ENCODE peak calls at places on chromosome 19, in nine cellular contexts. One of them, this sample, is unnamed.

GRCh38 chr19:3272532-3272931 is 48.1 kb downstream of the CELF5 start:
- DNase-seq in H1: no peak
- DNase-seq in SK-N-SH: no peak
- DNase-seq in GM12891: no peak
- DNase-seq in GM23338: no peak
- DNase-seq in GM12878: no peak
- DNase-seq in Panc1: no peak
- DNase-seq in sigmoid colon: no peak
- DNase-seq in transverse colon: no peak
- DNase-seq in this sample: no peak

GRCh38 chr19:42291437-42291815 is 10.5 kb upstream of the PRR19 start:
- DNase-seq in H1: no peak
- DNase-seq in Panc1: no peak
- DNase-seq in GM23338: peak; percentile 61
- DNase-seq in GM12891: no peak
- DNase-seq in GM12878: no peak
- DNase-seq in transverse colon: no peak
- DNase-seq in SK-N-SH: no peak
- DNase-seq in sigmoid colon: no peak
- DNase-seq in this sample: no peak

GRCh38 chr19:51422053-51422448 is 4.6 kb upstream of the SIGLEC10 start:
- DNase-seq in Panc1: no peak
- DNase-seq in transverse colon: peak; percentile 88
- DNase-seq in GM23338: peak; percentile 97
- DNase-seq in GM12891: peak; percentile 76
- DNase-seq in H1: peak; percentile 100
- DNase-seq in SK-N-SH: peak; percentile 91
- DNase-seq in sigmoid colon: peak; percentile 73
- DNase-seq in GM12878: no peak
- DNase-seq in this sample: no peak

GRCh38 chr19:290539-291521 is at the start of gene PLPP2:
- DNase-seq in GM12891: peak; percentile 29
- DNase-seq in SK-N-SH: peak; percentile 76
- DNase-seq in transverse colon: peak; percentile 77
- DNase-seq in H1: peak; percentile 91
- DNase-seq in Panc1: no peak
- DNase-seq in GM12878: no peak
- DNase-seq in GM23338: peak; percentile 96
- DNase-seq in sigmoid colon: no peak
- DNase-seq in this sample: no peak

GRCh38 chr19:52897149-52897935 is at the start of gene ZNF320:
- DNase-seq in SK-N-SH: peak; percentile 98
- DNase-seq in transverse colon: peak; percentile 97
- DNase-seq in sigmoid colon: peak; percentile 98
- DNase-seq in H1: peak; percentile 99
- DNase-seq in GM12878: peak; percentile 76
- DNase-seq in Panc1: peak; percentile 62
- DNase-seq in GM23338: peak; percentile 99
- DNase-seq in GM12891: peak; percentile 92
- DNase-seq in this sample: peak; percentile 3

GRCh38 chr19:34732548-34733255 is 1.3 kb upstream of the ZNF181 start:
- DNase-seq in GM12891: no peak
- DNase-seq in sigmoid colon: no peak
- DNase-seq in H1: peak; percentile 48
- DNase-seq in Panc1: no peak
- DNase-seq in SK-N-SH: peak; percentile 30
- DNase-seq in GM12878: no peak
- DNase-seq in transverse colon: peak; percentile 12
- DNase-seq in GM23338: peak; percentile 53
- DNase-seq in this sample: no peak

GRCh38 chr19:13849991-13850909 is 26.7 kb upstream of the NANOS3 start:
- DNase-seq in GM12878: no peak
- DNase-seq in transverse colon: peak; percentile 86
- DNase-seq in GM23338: peak; percentile 88
- DNase-seq in Panc1: no peak
- DNase-seq in H1: peak; percentile 88
- DNase-seq in SK-N-SH: peak; percentile 89
- DNase-seq in sigmoid colon: peak; percentile 93
- DNase-seq in GM12891: peak; percentile 65
- DNase-seq in this sample: no peak

GRCh38 chr19:53879145-53880037 is 2.6 kb upstream of the PRKCG start:
- DNase-seq in GM23338: peak; percentile 98
- DNase-seq in GM12891: no peak
- DNase-seq in sigmoid colon: peak; percentile 96
- DNase-seq in SK-N-SH: peak; percentile 98
- DNase-seq in H1: peak; percentile 100
- DNase-seq in Panc1: no peak
- DNase-seq in GM12878: no peak
- DNase-seq in transverse colon: peak; percentile 91
- DNase-seq in this sample: no peak

GRCh38 chr19:46393456-46394397 is 19.6 kb downstream of the CCDC8 start:
- DNase-seq in sigmoid colon: peak; percentile 58
- DNase-seq in GM12891: no peak
- DNase-seq in H1: no peak
- DNase-seq in Panc1: no peak
- DNase-seq in GM12878: no peak
- DNase-seq in GM23338: no peak
- DNase-seq in transverse colon: no peak
- DNase-seq in SK-N-SH: no peak
- DNase-seq in this sample: no peak

GRCh38 chr19:10402441-10403038 is 802 bp downstream of the CDC37 start:
- DNase-seq in sigmoid colon: no peak
- DNase-seq in transverse colon: peak; percentile 45
- DNase-seq in H1: no peak
- DNase-seq in GM12891: no peak
- DNase-seq in Panc1: no peak
- DNase-seq in GM23338: peak; percentile 34
- DNase-seq in SK-N-SH: peak; percentile 76
- DNase-seq in GM12878: no peak
- DNase-seq in this sample: no peak

GRCh38 chr19:3159565-3159964 is 19.0 kb upstream of the S1PR4 start:
- DNase-seq in Panc1: no peak
- DNase-seq in GM12878: no peak
- DNase-seq in SK-N-SH: no peak
- DNase-seq in transverse colon: no peak
- DNase-seq in GM23338: peak; percentile 61
- DNase-seq in GM12891: no peak
- DNase-seq in H1: no peak
- DNase-seq in sigmoid colon: no peak
- DNase-seq in this sample: no peak

GRCh38 chr19:16825312-16826168 is 3.7 kb upstream of the SIN3B start:
- DNase-seq in SK-N-SH: peak; percentile 33
- DNase-seq in GM12878: no peak
- DNase-seq in GM23338: peak; percentile 83
- DNase-seq in sigmoid colon: peak; percentile 85
- DNase-seq in H1: peak; percentile 54
- DNase-seq in GM12891: no peak
- DNase-seq in transverse colon: peak; percentile 39
- DNase-seq in Panc1: no peak
- DNase-seq in this sample: no peak

GRCh38 chr19:8490873-8491272 is 11.6 kb downstream of the PRAM1 start:
- DNase-seq in GM23338: no peak
- DNase-seq in GM12878: no peak
- DNase-seq in Panc1: no peak
- DNase-seq in transverse colon: no peak
- DNase-seq in GM12891: no peak
- DNase-seq in H1: no peak
- DNase-seq in SK-N-SH: no peak
- DNase-seq in sigmoid colon: no peak
- DNase-seq in this sample: no peak

GRCh38 chr19:8491574-8491973 is 10.9 kb downstream of the PRAM1 start:
- DNase-seq in GM12891: no peak
- DNase-seq in GM23338: peak; percentile 65
- DNase-seq in Panc1: no peak
- DNase-seq in H1: no peak
- DNase-seq in GM12878: no peak
- DNase-seq in sigmoid colon: no peak
- DNase-seq in transverse colon: no peak
- DNase-seq in SK-N-SH: no peak
- DNase-seq in this sample: no peak

GRCh38 chr19:8490395-8490760 is 12.1 kb downstream of the PRAM1 start:
- DNase-seq in GM12878: no peak
- DNase-seq in sigmoid colon: no peak
- DNase-seq in H1: no peak
- DNase-seq in GM23338: peak; percentile 36
- DNase-seq in Panc1: no peak
- DNase-seq in GM12891: no peak
- DNase-seq in transverse colon: no peak
- DNase-seq in SK-N-SH: no peak
- DNase-seq in this sample: no peak

GRCh38 chr19:8498295-8498694 is 4.1 kb downstream of the PRAM1 start:
- DNase-seq in GM23338: no peak
- DNase-seq in Panc1: no peak
- DNase-seq in GM12891: no peak
- DNase-seq in GM12878: no peak
- DNase-seq in SK-N-SH: no peak
- DNase-seq in H1: no peak
- DNase-seq in transverse colon: no peak
- DNase-seq in sigmoid colon: no peak
- DNase-seq in this sample: no peak

DNA sequence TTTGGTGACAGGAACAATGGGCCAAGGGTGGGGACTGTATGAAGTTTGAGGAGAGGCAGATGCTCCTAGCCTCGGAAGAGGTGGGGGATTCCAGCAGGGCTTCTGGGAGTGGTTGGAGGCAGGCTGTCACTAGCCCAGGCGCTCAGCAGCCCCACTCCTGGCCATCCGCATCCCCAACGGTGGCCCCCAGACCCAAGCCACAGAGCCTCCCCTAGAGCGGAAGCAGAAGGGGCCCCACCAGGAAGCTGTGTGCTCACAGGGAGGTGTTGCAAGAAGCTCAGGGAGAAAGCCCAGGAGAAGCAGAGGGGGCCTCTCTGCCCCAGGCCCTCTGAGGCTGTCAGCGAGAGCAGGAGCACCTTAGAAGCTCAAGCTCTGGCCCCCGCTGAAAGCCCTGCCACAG is 8.3 kb downstream of the PRAM1 start:
- DNase-seq in GM12891: no peak
- DNase-seq in H1: no peak
- DNase-seq in sigmoid colon: no peak
- DNase-seq in GM12878: no peak
- DNase-seq in GM23338: peak; percentile 39
- DNase-seq in transverse colon: no peak
- DNase-seq in SK-N-SH: no peak
- DNase-seq in Panc1: no peak
- DNase-seq in this sample: no peak
- TF ChIP-seq POLR2AphosphoS5 in GM12891: no peak
- TF ChIP-seq POLR2AphosphoS5 in H1: no peak
- TF ChIP-seq POLR2AphosphoS5 in sigmoid colon: no peak
- TF ChIP-seq POLR2AphosphoS5 in GM12878: no peak
- TF ChIP-seq POLR2AphosphoS5 in GM23338: no peak
- TF ChIP-seq POLR2AphosphoS5 in transverse colon: no peak
- TF ChIP-seq POLR2AphosphoS5 in SK-N-SH: no peak
- TF ChIP-seq POLR2AphosphoS5 in Panc1: no peak
- TF ChIP-seq POLR2AphosphoS5 in this sample: no peak

GRCh38 chr19:56174086-56174485 is 1.7 kb upstream of the GALP start:
- DNase-seq in transverse colon: no peak
- DNase-seq in GM12878: no peak
- DNase-seq in Panc1: no peak
- DNase-seq in GM23338: no peak
- DNase-seq in GM12891: no peak
- DNase-seq in H1: no peak
- DNase-seq in SK-N-SH: no peak
- DNase-seq in sigmoid colon: no peak
- DNase-seq in this sample: no peak

GRCh38 chr19:56174550-56174949 is 1.3 kb upstream of the GALP start:
- DNase-seq in Panc1: no peak
- DNase-seq in H1: no peak
- DNase-seq in sigmoid colon: no peak
- DNase-seq in GM23338: no peak
- DNase-seq in GM12878: no peak
- DNase-seq in transverse colon: no peak
- DNase-seq in SK-N-SH: no peak
- DNase-seq in GM12891: no peak
- DNase-seq in this sample: no peak

GRCh38 chr19:56167064-56167578 is 8.7 kb upstream of the GALP start:
- DNase-seq in H1: no peak
- DNase-seq in Panc1: no peak
- DNase-seq in transverse colon: no peak
- DNase-seq in sigmoid colon: no peak
- DNase-seq in GM12891: no peak
- DNase-seq in GM23338: peak; percentile 82
- DNase-seq in SK-N-SH: no peak
- DNase-seq in GM12878: no peak
- DNase-seq in this sample: no peak

DNA sequence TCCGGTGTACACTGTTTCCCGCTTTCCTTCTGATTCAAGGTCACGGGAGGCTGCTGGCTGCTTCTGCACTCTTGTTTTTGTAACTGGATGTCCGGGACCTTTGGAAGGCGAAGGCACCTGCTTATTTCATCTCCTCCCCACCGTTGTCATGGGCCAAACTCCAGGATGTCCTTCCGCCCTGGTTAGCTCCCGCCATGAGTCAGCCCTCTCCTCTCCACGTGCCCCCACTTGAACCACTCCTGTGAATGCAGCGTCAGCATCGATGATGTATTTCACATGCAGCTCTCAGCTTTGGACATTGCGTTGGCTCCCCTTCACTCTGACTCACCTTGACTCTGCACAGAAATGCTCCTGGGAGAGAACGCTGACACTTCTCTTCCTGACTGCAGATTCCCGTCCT is 5.5 kb upstream of the GALP start:
- DNase-seq in transverse colon: no peak
- DNase-seq in SK-N-SH: no peak
- DNase-seq in sigmoid colon: no peak
- DNase-seq in GM12878: no peak
- DNase-seq in GM23338: no peak
- DNase-seq in Panc1: peak; percentile 39
- DNase-seq in GM12891: no peak
- DNase-seq in H1: no peak
- DNase-seq in this sample: no peak
- TF ChIP-seq POLR2AphosphoS5 in transverse colon: no peak
- TF ChIP-seq POLR2AphosphoS5 in SK-N-SH: no peak
- TF ChIP-seq POLR2AphosphoS5 in sigmoid colon: no peak
- TF ChIP-seq POLR2AphosphoS5 in GM12878: no peak
- TF ChIP-seq POLR2AphosphoS5 in GM23338: no peak
- TF ChIP-seq POLR2AphosphoS5 in Panc1: no peak
- TF ChIP-seq POLR2AphosphoS5 in GM12891: no peak
- TF ChIP-seq POLR2AphosphoS5 in H1: no peak
- TF ChIP-seq POLR2AphosphoS5 in this sample: no peak

GRCh38 chr19:5128251-5128931 is 159.5 kb downstream of the KDM4B start:
- DNase-seq in transverse colon: no peak
- DNase-seq in GM12891: no peak
- DNase-seq in sigmoid colon: peak; percentile 85
- DNase-seq in Panc1: no peak
- DNase-seq in H1: no peak
- DNase-seq in GM12878: no peak
- DNase-seq in SK-N-SH: peak; percentile 78
- DNase-seq in GM23338: peak; percentile 55
- DNase-seq in this sample: no peak
- TF ChIP-seq POLR2AphosphoS5 in transverse colon: no peak
- TF ChIP-seq POLR2AphosphoS5 in GM12891: no peak
- TF ChIP-seq POLR2AphosphoS5 in sigmoid colon: no peak
- TF ChIP-seq POLR2AphosphoS5 in Panc1: no peak
- TF ChIP-seq POLR2AphosphoS5 in H1: no peak
- TF ChIP-seq POLR2AphosphoS5 in GM12878: no peak
- TF ChIP-seq POLR2AphosphoS5 in SK-N-SH: no peak
- TF ChIP-seq POLR2AphosphoS5 in GM23338: no peak
- TF ChIP-seq POLR2AphosphoS5 in this sample: no peak

DNA sequence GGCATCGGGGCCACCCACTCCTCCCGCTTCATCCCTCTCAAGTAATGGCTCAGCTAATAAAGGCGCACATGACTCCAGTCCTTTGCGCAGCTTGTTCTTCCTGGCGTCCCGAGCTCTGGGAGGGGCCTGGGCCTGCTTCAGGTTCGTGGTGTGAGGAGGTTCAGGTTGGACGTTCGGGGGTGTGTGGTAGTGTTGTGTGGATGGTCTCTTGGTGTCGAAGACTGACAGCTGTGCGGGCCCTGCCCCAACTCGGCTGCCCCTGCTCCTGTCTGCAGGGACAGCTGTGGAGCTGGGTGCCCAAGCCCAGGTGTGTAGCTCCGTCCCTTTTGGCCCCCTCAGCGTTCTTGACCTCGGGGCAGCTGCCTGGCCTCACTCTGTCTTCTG is 2.2 kb downstream of the RPS15 start:
- DNase-seq in transverse colon: no peak
- DNase-seq in sigmoid colon: no peak
- DNase-seq in Panc1: no peak
- DNase-seq in SK-N-SH: no peak
- DNase-seq in GM12891: no peak
- DNase-seq in GM23338: no peak
- DNase-seq in H1: no peak
- DNase-seq in GM12878: no peak
- DNase-seq in this sample: no peak
- TF ChIP-seq POLR2AphosphoS5 in transverse colon: no peak
- TF ChIP-seq POLR2AphosphoS5 in sigmoid colon: no peak
- TF ChIP-seq POLR2AphosphoS5 in Panc1: no peak
- TF ChIP-seq POLR2AphosphoS5 in SK-N-SH: no peak
- TF ChIP-seq POLR2AphosphoS5 in GM12891: no peak
- TF ChIP-seq POLR2AphosphoS5 in GM23338: no peak
- TF ChIP-seq POLR2AphosphoS5 in H1: no peak
- TF ChIP-seq POLR2AphosphoS5 in GM12878: no peak
- TF ChIP-seq POLR2AphosphoS5 in this sample: no peak

This sample was measured in SK-N-MC.